ENCODE peak calls at places on chromosomes 7 and 10, in five cellular contexts. X is fibroblast of lung, B is PC-9, N is neuronal stem cell, F is DND-41. Y is an unnamed sample. For H3K36me3, the result is how much of the 10 kb centered on the place peaks cover.

GRCh38 chr10:82394122-82394521 is 519.1 kb downstream of the NRG3 start:
- DNase-seq in X (no peak), B (no peak), N (no peak), F (no peak), Y (no peak)

GRCh38 chr7:34463830-34464229 is 194.2 kb upstream of the NPSR1 start:
- DNase-seq in X (no peak), B (peak), N (no peak), F (no peak), Y (no peak)

GRCh38 chr7:17680026-17680425 is 260.3 kb downstream of the SNX13 start:
- DNase-seq in X (peak), B (no peak), N (peak), F (no peak), Y (no peak)

GRCh38 chr10:91316486-91316885 is 93.7 kb upstream of the HECTD2 start:
- DNase-seq in X (peak), B (no peak), N (no peak), F (no peak), Y (no peak)

GRCh38 chr7:95476904-95477594 is 8.7 kb upstream of the ASB4 start:
- DNase-seq in X (peak), B (peak), N (peak), F (peak), Y (peak)

GRCh38 chr7:5359344-5359743 is 64.3 kb downstream of the TNRC18 start:
- DNase-seq in X (no peak), B (no peak), N (no peak), F (no peak), Y (no peak)

GRCh38 chr7:122887198-122887597 is 938 bp upstream of the CADPS2 start:
- DNase-seq in X (peak), B (peak), N (peak), F (no peak), Y (no peak)

GRCh38 chr7:91156326-91156725 is 107.9 kb upstream of the FZD1 start:
- DNase-seq in X (no peak), B (no peak), N (no peak), F (no peak), Y (no peak)

GRCh38 chr7:85274452-85274851 is 87.6 kb upstream of the SEMA3D start:
- DNase-seq in X (no peak), B (no peak), N (no peak), F (no peak), Y (no peak)

GRCh38 chr7:55476071-55476803 is 96.1 kb downstream of the VOPP1 start:
- DNase-seq in X (peak), B (no peak), N (no peak), F (no peak), Y (no peak)

GRCh38 chr10:132096223-132096622 is 30.5 kb downstream of the JAKMIP3 start:
- DNase-seq in X (no peak), B (peak), N (no peak), F (no peak), Y (no peak)

GRCh38 chr10:118944959-118945622 is 84.4 kb upstream of the NANOS1 start:
- DNase-seq in X (no peak), B (no peak), N (no peak), F (no peak), Y (no peak)

GRCh38 chr10:90288403-90288933 is 569.4 kb downstream of the HTR7 start:
- DNase-seq in X (peak), B (no peak), N (no peak), F (no peak), Y (no peak)

GRCh38 chr10:44035474-44036197 is 349.3 kb downstream of the CXCL12 start:
- DNase-seq in X (no peak), B (no peak), N (no peak), F (no peak), Y (no peak)

GRCh38 chr7:150966002-150966401 is 12.1 kb downstream of the KCNH2 start:
- DNase-seq in X (no peak), B (peak), N (no peak), F (no peak), Y (peak)

GRCh38 chr10:95211606-95212279 is 17.7 kb downstream of the ACSM6 start:
- DNase-seq in X (no peak), B (no peak), N (no peak), F (no peak), Y (no peak)

GRCh38 chr10:112852308-112852707 is 97.7 kb upstream of the TCF7L2 start:
- DNase-seq in X (no peak), B (no peak), N (no peak), F (no peak), Y (no peak)

GRCh38 chr10:10662720-10663467 is 354.8 kb upstream of the CELF2 start:
- DNase-seq in X (peak), B (no peak), N (no peak), F (no peak), Y (no peak)

GRCh38 chr10:8844141-8844540 is 789.7 kb downstream of the GATA3 start:
- DNase-seq in X (no peak), B (no peak), N (no peak), F (no peak), Y (no peak)

GRCh38 chr10:24579911-24580310 is 143.8 kb downstream of the ARHGAP21 start:
- DNase-seq in X (no peak), B (no peak), N (no peak), F (no peak), Y (no peak)

GRCh38 chr7:1274876-1275684 is 42.4 kb downstream of the UNCX start:
- DNase-seq in X (no peak), B (no peak), N (no peak), F (no peak), Y (no peak)

GRCh38 chr10:42865716-42866114 is 83.1 kb downstream of the BMS1 start:
- DNase-seq in X (no peak), B (no peak), N (no peak), F (no peak), Y (no peak)

GRCh38 chr7:69864283-69864682 is 266.0 kb downstream of the AUTS2 start:
- DNase-seq in X (no peak), B (no peak), N (no peak), F (no peak), Y (no peak)

GRCh38 chr7:5528071-5528814 is 104.6 kb upstream of the TNRC18 start:
- DNase-seq in X (peak), B (peak), N (no peak), F (peak), Y (peak)

GRCh38 chr7:154587812-154588211 is 415.1 kb downstream of the PAXIP1 start:
- DNase-seq in X (no peak), B (no peak), N (no peak), F (no peak), Y (no peak)

GRCh38 chr7:43669286-43670081 is 59.8 kb downstream of the COA1 start:
- DNase-seq in X (no peak), B (no peak), N (no peak), F (no peak), Y (no peak)

GRCh38 chr10:99004738-99005137 is 230.9 kb downstream of the HPSE2 start:
- DNase-seq in X (no peak), B (no peak), N (no peak), F (no peak), Y (no peak)

GRCh38 chr10:108358912-108359311 is 1194.4 kb upstream of the SORCS1 start:
- DNase-seq in X (peak), B (no peak), N (no peak), F (no peak), Y (no peak)

GRCh38 chr7:11648980-11649379 is 183.0 kb downstream of the THSD7A start:
- DNase-seq in X (peak), B (no peak), N (no peak), F (no peak), Y (no peak)

GRCh38 chr10:43479275-43479674 is 42.4 kb downstream of the ZNF487 start:
- DNase-seq in X (peak), B (no peak), N (no peak), F (no peak), Y (no peak)

GRCh38 chr10:129035052-129035805 is 431.8 kb upstream of the MGMT start:
- DNase-seq in X (peak), B (no peak), N (no peak), F (peak), Y (no peak)

GRCh38 chr10:5736591-5736990 is 52.0 kb downstream of the TASOR2 start:
- DNase-seq in X (no peak), B (no peak), N (no peak), F (no peak), Y (no peak)

GRCh38 chr10:25747038-25747437 is 187.0 kb upstream of the MYO3A start:
- DNase-seq in X (no peak), B (no peak), N (no peak), F (no peak), Y (no peak)

GRCh38 chr10:20004087-20004523 is 187.9 kb downstream of the PLXDC2 start:
- DNase-seq in X (peak), B (no peak), N (no peak), F (no peak), Y (no peak)

GRCh38 chr7:66227808-66228207 is 22.7 kb downstream of the TPST1 start:
- DNase-seq in X (no peak), B (no peak), N (no peak), F (no peak), Y (no peak)

GRCh38 chr7:5586279-5586962 is 162.8 kb upstream of the TNRC18 start:
- DNase-seq in X (no peak), B (peak), N (no peak), F (no peak), Y (no peak)

GRCh38 chr10:21372651-21373410 is 152.7 kb downstream of the SKIDA1 start:
- DNase-seq in X (peak), B (peak), N (no peak), F (peak), Y (peak)

GRCh38 chr7:43952028-43952427 is 25.8 kb downstream of the UBE2D4 start:
- DNase-seq in X (no peak), B (no peak), N (no peak), F (no peak), Y (no peak)

GRCh38 chr7:139817249-139817648 is 11.8 kb upstream of the TBXAS1 start:
- DNase-seq in X (no peak), B (no peak), N (no peak), F (no peak), Y (no peak)

GRCh38 chr10:102382871-102383270 is 12.6 kb upstream of the NFKB2 start:
- DNase-seq in X (no peak), B (no peak), N (no peak), F (no peak), Y (no peak)
- H3K27ac ChIP-seq in X (no peak), B (no peak), N (no peak), F (no peak), Y (no peak)

DNA sequence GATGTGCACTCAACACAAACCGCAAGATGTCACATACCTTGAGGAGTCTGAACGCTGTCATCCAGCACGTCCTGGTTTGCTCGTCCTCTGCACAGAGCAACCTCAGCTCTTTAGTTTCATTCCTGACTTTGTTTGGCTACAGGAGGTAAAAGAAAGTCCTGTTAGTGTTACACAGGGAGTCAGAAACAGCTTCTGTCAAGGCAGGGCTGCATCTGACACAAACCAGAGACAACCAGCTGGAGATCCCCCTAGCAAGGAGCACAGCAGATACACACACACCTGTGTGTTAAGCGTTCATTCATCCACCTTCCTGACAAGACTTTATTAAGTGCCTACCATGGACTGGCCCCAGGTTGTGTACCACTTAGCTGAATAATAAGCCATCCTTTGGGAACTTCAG is 47.5 kb upstream of the DDC start:
- DNase-seq in X (no peak), B (no peak), N (no peak), F (no peak), Y (no peak)
- H3K36me3 ChIP-seq in X (under half), B (under half), N (under half), F (under half), Y (under half)

GRCh38 chr10:114350751-114351150 is 53.6 kb downstream of the AFAP1L2 start:
- DNase-seq in X (no peak), B (no peak), N (peak), F (no peak), Y (no peak)
- H3K4me2 ChIP-seq in X (no peak), B (no peak), N (peak), F (no peak), Y (no peak)

GRCh38 chr7:37947840-37948198 is 27.4 kb downstream of the EPDR1 start:
- DNase-seq in X (no peak), B (no peak), N (no peak), F (no peak), Y (no peak)
- H3K27ac ChIP-seq in X (no peak), B (no peak), N (no peak), F (no peak), Y (no peak)

GRCh38 chr7:98998821-98999725 is 120.7 kb downstream of the TRRAP start:
- DNase-seq in X (no peak), B (no peak), N (no peak), F (no peak), Y (no peak)
- H3K36me3 ChIP-seq in X (under half), B (under half), N (half or more), F (half or more), Y (half or more)

DNA sequence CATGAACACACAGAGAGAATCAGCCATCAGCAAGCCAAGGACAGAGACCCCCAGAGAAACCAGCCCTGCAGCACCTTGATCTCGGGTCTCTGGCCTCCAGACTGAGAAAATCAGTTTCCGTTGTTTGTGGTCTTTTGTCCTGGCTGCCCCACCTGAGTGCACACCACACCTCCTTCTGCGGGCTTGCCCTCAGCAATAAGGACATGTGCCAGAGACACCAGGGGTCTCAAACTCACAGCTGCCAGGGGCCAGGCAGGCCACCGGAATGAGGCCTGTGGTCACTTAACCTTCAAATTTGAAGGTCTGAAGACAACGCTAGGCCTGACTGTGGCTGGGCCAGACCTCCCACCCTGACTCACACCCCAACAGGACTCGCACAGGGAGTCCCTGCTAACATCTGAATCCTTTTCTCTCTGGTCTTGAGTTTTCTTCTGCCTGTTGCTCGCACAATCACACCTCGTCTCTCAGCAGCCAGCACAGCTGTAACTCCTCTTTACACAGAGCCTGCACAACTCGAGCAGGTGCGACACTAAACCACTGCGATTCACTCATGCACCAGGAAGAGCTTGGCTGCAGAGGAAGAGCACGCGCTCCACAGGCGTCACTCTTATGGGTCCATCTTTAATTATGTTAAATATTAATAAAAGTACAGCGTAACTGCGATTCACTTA is 86.2 kb downstream of the CHST15 start:
- DNase-seq in X (no peak), B (no peak), N (no peak), F (no peak), Y (no peak)
- H3K4me2 ChIP-seq in X (no peak), B (no peak), N (no peak), F (no peak), Y (no peak)

Y was measured in OCI-LY7.